ENCODE peak calls at places on chromosome 22, in four cellular contexts. B is heart left ventricle, N is ovary, I is transverse colon. K is an unnamed sample. For H3K4me1, the result is how much of the 10 kb centered on the place peaks cover.

GRCh38 chr22:28043269-28043668 is 124.2 kb upstream of the PITPNB start:
- DNase-seq in I (no peak), N (no peak), B (no peak), K (no peak)

GRCh38 chr22:23233746-23234408 is 53.6 kb downstream of the BCR start:
- DNase-seq in I (no peak), N (no peak), B (peak), K (no peak)

GRCh38 chr22:21876486-21877176 is 9.2 kb upstream of the MAPK1 start:
- DNase-seq in B (no peak), I (no peak), N (no peak), K (no peak)

GRCh38 chr22:27377901-27378300 is 423.7 kb downstream of the MN1 start:
- DNase-seq in N (peak), I (peak), B (no peak), K (no peak)

GRCh38 chr22:33825761-33826160 is 94.5 kb downstream of the LARGE1 start:
- DNase-seq in I (no peak), N (no peak), B (no peak), K (no peak)

GRCh38 chr22:33922268-33922667 is 2.0 kb upstream of the LARGE1 start:
- DNase-seq in N (peak), B (no peak), I (peak), K (peak)

GRCh38 chr22:44930016-44930710 is 79.6 kb downstream of the PHF21B start:
- DNase-seq in N (no peak), I (no peak), B (no peak), K (no peak)

GRCh38 chr22:42743501-42743991 is 22.9 kb upstream of the A4GALT start:
- DNase-seq in B (peak), I (peak), N (peak), K (peak)

GRCh38 chr22:45001653-45002052 is 8.2 kb downstream of the PHF21B start:
- DNase-seq in N (no peak), B (no peak), I (no peak), K (no peak)

GRCh38 chr22:29738118-29738815 is 18.5 kb downstream of the CABP7 start:
- DNase-seq in N (no peak), B (no peak), I (no peak), K (no peak)

GRCh38 chr22:49944399-49944891 is 16.1 kb upstream of the PIM3 start:
- DNase-seq in I (no peak), B (no peak), N (no peak), K (no peak)

GRCh38 chr22:42933783-42934144 is 76.7 kb upstream of the ARFGAP3 start:
- DNase-seq in B (no peak), N (no peak), I (no peak), K (no peak)

GRCh38 chr22:28600546-28601143 is 79.0 kb downstream of the TTC28 start:
- DNase-seq in I (no peak), B (no peak), N (no peak), K (no peak)

GRCh38 chr22:33579448-33580093 is 340.7 kb downstream of the LARGE1 start:
- DNase-seq in B (peak), N (peak), I (peak), K (peak)

GRCh38 chr22:29733362-29734322 is 13.8 kb downstream of the CABP7 start:
- DNase-seq in B (peak), N (no peak), I (peak), K (no peak)

GRCh38 chr22:17407643-17408042 is 38.4 kb downstream of the CECR2 start:
- DNase-seq in N (no peak), I (no peak), B (peak), K (no peak)

GRCh38 chr22:43821606-43822425 is 9.7 kb upstream of the EFCAB6 start:
- DNase-seq in B (no peak), N (no peak), I (no peak), K (no peak)

GRCh38 chr22:49322231-49322630 is 505.4 kb downstream of the BRD1 start:
- DNase-seq in B (no peak), N (no peak), I (no peak), K (no peak)

GRCh38 chr22:26751217-26751616 is 93.8 kb downstream of the MIAT start:
- DNase-seq in I (no peak), B (peak), N (no peak), K (no peak)

GRCh38 chr22:28819253-28820096 is 19.1 kb upstream of the XBP1 start:
- DNase-seq in B (no peak), I (peak), N (no peak), K (peak)

GRCh38 chr22:42271191-42271813 is 849 bp upstream of the TCF20 start:
- DNase-seq in B (no peak), I (no peak), N (no peak), K (no peak)

GRCh38 chr22:44975444-44976262 is 34.2 kb downstream of the PHF21B start:
- DNase-seq in N (peak), I (peak), B (peak), K (peak)

GRCh38 chr22:29394931-29395581 is 6.7 kb upstream of the AP1B1 start:
- DNase-seq in B (peak), N (peak), I (peak), K (peak)

GRCh38 chr22:28894320-28894719 is 10.9 kb downstream of the ZNRF3 start:
- DNase-seq in I (peak), N (no peak), B (peak), K (no peak)

GRCh38 chr22:17903564-17904295 is 120.6 kb downstream of the MICAL3 start:
- DNase-seq in N (no peak), I (no peak), B (peak), K (no peak)

GRCh38 chr22:47125603-47126002 is 363.2 kb downstream of the TBC1D22A start:
- DNase-seq in N (no peak), I (no peak), B (no peak), K (no peak)

GRCh38 chr22:24105661-24106060 is 75.6 kb upstream of the SUSD2 start:
- DNase-seq in N (no peak), B (no peak), I (no peak), K (no peak)

GRCh38 chr22:28341001-28341400 is 338.6 kb downstream of the TTC28 start:
- DNase-seq in N (no peak), B (no peak), I (no peak), K (no peak)

GRCh38 chr22:26615149-26615548 is 2.7 kb downstream of the CRYBB1 start:
- DNase-seq in I (peak), N (no peak), B (no peak), K (no peak)

GRCh38 chr22:42673898-42674390 is 24.8 kb upstream of the CYB5R3 start:
- DNase-seq in B (no peak), I (no peak), N (no peak), K (no peak)

GRCh38 chr22:22061085-22062077 is 78.8 kb upstream of the TOP3B start:
- DNase-seq in B (peak), I (no peak), N (peak), K (peak)

GRCh38 chr22:49861642-49862407 is 8.2 kb downstream of the ZBED4 start:
- DNase-seq in N (no peak), B (no peak), I (no peak), K (no peak)

GRCh38 chr22:28139993-28140392 is 220.9 kb upstream of the PITPNB start:
- DNase-seq in I (no peak), N (no peak), B (no peak), K (no peak)

GRCh38 chr22:49291169-49291568 is 536.5 kb downstream of the BRD1 start:
- DNase-seq in B (no peak), I (no peak), N (no peak), K (no peak)

DNA sequence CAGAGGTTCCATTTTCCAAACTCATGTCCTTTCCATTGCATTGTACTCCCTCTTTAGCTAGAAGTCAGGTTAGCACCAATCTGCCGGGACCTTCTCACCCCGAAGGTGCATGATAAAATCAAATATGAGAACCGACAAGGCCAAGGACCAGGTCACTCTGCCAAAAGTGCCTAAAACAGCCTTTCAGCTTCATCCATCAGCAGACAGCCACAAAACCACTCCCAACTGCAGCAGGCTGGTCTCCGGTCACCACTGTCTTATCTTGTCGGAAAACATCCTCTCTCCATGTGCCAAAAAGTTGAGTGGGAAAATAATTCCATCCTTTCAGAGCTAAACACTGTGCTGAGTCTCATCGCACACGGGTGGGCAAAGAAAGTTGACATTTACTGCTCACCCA is 1.4 kb downstream of the PI4KA start:
- DNase-seq in N (no peak), B (no peak), I (no peak), K (no peak)
- H3K4me1 ChIP-seq in N (under half), B (under half), I (under half), K (under half)

GRCh38 chr22:46057762-46058420 is 80.9 kb upstream of the WNT7B start:
- DNase-seq in B (peak), I (peak), N (peak), K (peak)
- TF ChIP-seq POLR2A in B (peak), I (peak), N (peak), K (no peak)

GRCh38 chr22:39180566-39180965 is 28.1 kb upstream of the CBX7 start:
- DNase-seq in B (no peak), I (no peak), N (no peak), K (no peak)

GRCh38 chr22:39182478-39183030 is 30.1 kb upstream of the CBX7 start:
- DNase-seq in I (no peak), N (no peak), B (no peak), K (no peak)

GRCh38 chr22:39181356-39181755 is 28.9 kb upstream of the CBX7 start:
- DNase-seq in I (no peak), N (no peak), B (no peak), K (no peak)

GRCh38 chr22:39179841-39180335 is 27.4 kb upstream of the CBX7 start:
- DNase-seq in I (no peak), N (no peak), B (no peak), K (no peak)

GRCh38 chr22:39181778-39182177 is 29.3 kb upstream of the CBX7 start:
- DNase-seq in N (no peak), I (no peak), B (no peak), K (no peak)
- H3K4me1 ChIP-seq in N (under half), I (under half), B (under half), K (under half)

DNA sequence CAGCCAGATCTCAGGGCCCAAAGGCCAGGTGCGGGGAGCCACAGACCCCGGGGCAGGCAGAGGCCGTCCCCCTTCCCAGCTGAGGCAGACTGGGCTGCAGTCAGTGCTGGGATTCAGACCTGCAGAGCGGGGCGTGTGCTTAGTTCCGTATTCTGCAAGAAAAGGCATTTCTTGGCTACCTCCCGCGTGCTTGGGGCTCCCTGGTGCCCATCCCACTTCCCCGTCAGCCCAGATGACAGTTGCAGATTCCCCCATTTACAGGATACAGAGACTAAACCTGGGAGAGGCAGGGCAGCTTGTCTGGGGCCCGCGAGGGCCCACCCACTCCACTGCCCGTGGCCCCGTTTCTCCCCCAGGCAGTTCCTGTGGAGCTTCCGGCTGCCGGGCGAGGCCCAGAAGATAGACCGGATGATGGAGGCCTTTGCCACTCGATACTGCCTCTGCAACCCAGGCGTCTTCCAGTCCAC is 18.3 kb downstream of the CYTH4 start:
- DNase-seq in B (no peak), I (no peak), N (no peak), K (no peak)
- TF ChIP-seq POLR2A in B (no peak), I (no peak), N (no peak), K (no peak)

DNA sequence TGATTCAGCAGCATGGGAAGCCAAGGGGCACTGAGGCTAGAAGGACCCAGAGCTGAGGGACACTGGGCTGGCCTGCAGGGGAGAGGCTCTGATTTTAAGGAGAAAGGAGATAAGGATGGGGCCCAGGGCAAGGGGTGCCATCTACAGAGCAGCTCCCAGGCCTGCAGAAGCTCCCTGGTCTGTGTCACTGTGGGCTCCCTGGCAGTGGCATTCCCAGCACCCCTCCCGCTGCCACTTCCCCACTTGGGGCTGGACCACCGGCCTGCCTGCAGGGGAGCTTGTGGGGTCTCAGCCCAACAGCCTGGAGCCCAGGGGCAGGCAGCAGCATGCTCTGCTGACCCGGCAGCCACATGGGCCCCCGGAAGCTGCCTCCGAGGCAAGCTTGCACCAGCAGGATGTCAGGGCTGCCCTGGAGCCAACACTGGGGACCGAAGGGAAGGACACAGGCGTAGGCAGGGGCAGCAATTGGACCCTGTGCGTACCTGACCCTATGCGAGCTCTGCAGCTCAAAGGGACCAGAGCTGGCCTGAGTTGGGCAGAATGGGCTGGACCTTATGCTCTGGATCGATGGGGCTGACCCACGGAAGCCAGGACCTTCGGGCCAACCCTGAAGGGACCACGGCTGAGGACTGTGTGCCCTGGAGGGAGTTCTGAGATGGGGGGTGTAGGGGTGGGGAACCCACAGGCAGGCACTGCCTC is 35.4 kb upstream of the WNT7B start:
- DNase-seq in B (peak), N (no peak), I (peak), K (peak)
- H3K4me1 ChIP-seq in B (under half), N (under half), I (under half), K (under half)

DNA sequence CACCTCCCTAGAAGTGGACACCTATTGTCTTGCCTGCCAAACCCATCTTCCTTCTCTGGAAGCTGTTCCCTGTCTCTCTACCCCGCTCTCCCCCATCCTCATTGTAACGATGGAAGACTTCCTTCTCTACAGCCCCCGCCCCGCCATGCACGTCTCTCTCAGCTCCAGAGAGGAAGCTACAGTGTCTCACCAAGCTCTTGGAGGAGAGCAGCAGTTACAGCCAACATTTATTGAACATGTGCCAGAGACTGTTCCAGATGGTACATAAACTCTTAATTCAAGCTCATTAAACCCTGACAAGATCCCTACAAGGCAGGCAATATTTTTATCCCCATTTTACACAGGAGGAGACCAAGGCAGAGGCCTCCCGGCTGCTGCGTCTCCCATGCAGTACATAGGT is 15.1 kb downstream of the MCHR1 start:
- DNase-seq in N (no peak), B (no peak), I (no peak), K (no peak)
- TF ChIP-seq POLR2A in N (no peak), B (no peak), I (no peak), K (no peak)

GRCh38 chr22:31102441-31103081 is 4.8 kb downstream of the SELENOM start:
- DNase-seq in B (peak), I (peak), N (peak), K (peak)

GRCh38 chr22:31105282-31105929 is 2.0 kb downstream of the SELENOM start:
- DNase-seq in N (no peak), I (no peak), B (peak), K (peak)

GRCh38 chr22:31103111-31103510 is 4.3 kb downstream of the SELENOM start:
- DNase-seq in N (no peak), B (no peak), I (no peak), K (no peak)

GRCh38 chr22:31104869-31105268 is 2.5 kb downstream of the SELENOM start:
- DNase-seq in I (no peak), N (peak), B (peak), K (peak)

GRCh38 chr22:31103899-31104694 is 3.3 kb downstream of the SELENOM start:
- DNase-seq in B (peak), N (peak), I (no peak), K (peak)
- H3K4me1 ChIP-seq in B (under half), N (under half), I (under half), K (half or more)